ENCODE peak calls at places on chromosomes 2 and 18, in ten cellular contexts. G is GM20000; C is AG04450; S is pancreas; E is PC-3; H is GM13976; T is CD8-positive, alpha-beta T cell; P is HepG2; N is choroid plexus epithelial cell; R is RWPE1. I is an unnamed sample.

GRCh38 chr2:238952261-238952924 is 104.5 kb downstream of the TWIST2 start:
- DNase-seq in G (no peak), C (no peak), S (no peak), E (no peak), H (no peak), T (no peak), P (no peak), N (no peak), R (no peak), I (no peak)

GRCh38 chr18:51668632-51669031 is 471.2 kb upstream of the MEX3C start:
- DNase-seq in G (no peak), C (no peak), S (no peak), E (no peak), H (no peak), T (no peak), P (no peak), N (no peak), R (no peak), I (no peak)

GRCh38 chr2:100818606-100819364 is 1.2 kb upstream of the NPAS2 start:
- DNase-seq in G (no peak), C (peak), S (peak), E (peak), H (peak), T (no peak), P (peak), N (peak), R (peak), I (peak)

GRCh38 chr2:102801858-102802699 is 40.2 kb downstream of the TMEM182 start:
- DNase-seq in G (no peak), C (no peak), S (no peak), E (no peak), H (no peak), T (no peak), P (peak), N (no peak), R (no peak), I (no peak)

GRCh38 chr2:224143521-224143920 is 104.4 kb upstream of the SERPINE2 start:
- DNase-seq in G (no peak), C (no peak), S (no peak), E (no peak), H (no peak), T (no peak), P (no peak), N (no peak), R (no peak), I (no peak)

GRCh38 chr18:64332851-64333250 is 184.0 kb upstream of the LINC00305 start:
- DNase-seq in G (no peak), C (no peak), S (no peak), E (no peak), H (no peak), T (no peak), P (no peak), N (no peak), R (no peak), I (no peak)

GRCh38 chr2:230824406-230824978 is 40.2 kb upstream of the ITM2C start:
- DNase-seq in G (peak), C (peak), S (peak), E (peak), H (peak), T (peak), P (peak), N (peak), R (peak), I (peak)

GRCh38 chr2:188220535-188220934 is 71.1 kb upstream of the GULP1 start:
- DNase-seq in G (no peak), C (no peak), S (no peak), E (no peak), H (no peak), T (no peak), P (no peak), N (no peak), R (no peak), I (no peak)

GRCh38 chr2:157107460-157107859 is 150.0 kb upstream of the GALNT5 start:
- DNase-seq in G (no peak), C (no peak), S (no peak), E (peak), H (no peak), T (no peak), P (no peak), N (no peak), R (no peak), I (no peak)

GRCh38 chr2:180979086-180979934 is 1.1 kb upstream of the UBE2E3 start:
- DNase-seq in G (peak), C (peak), S (no peak), E (peak), H (no peak), T (no peak), P (peak), N (peak), R (no peak), I (no peak)

GRCh38 chr2:102442967-102443828 is 20.2 kb downstream of the IL18RAP start:
- DNase-seq in G (peak), C (no peak), S (no peak), E (peak), H (peak), T (peak), P (peak), N (peak), R (peak), I (peak)

GRCh38 chr2:239961662-239962220 is 63.4 kb downstream of the NDUFA10 start:
- DNase-seq in G (no peak), C (no peak), S (no peak), E (no peak), H (no peak), T (no peak), P (no peak), N (no peak), R (no peak), I (no peak)

GRCh38 chr2:217834744-217835513 is 167.9 kb downstream of the TNS1 start:
- DNase-seq in G (no peak), C (no peak), S (no peak), E (no peak), H (no peak), T (no peak), P (no peak), N (no peak), R (no peak), I (no peak)

GRCh38 chr2:45345331-45346305 is 265.4 kb downstream of the SRBD1 start:
- DNase-seq in G (no peak), C (no peak), S (no peak), E (no peak), H (no peak), T (no peak), P (no peak), N (no peak), R (no peak), I (no peak)

GRCh38 chr2:41710944-41711343 is 336.9 kb upstream of the PKDCC start:
- DNase-seq in G (no peak), C (no peak), S (no peak), E (peak), H (no peak), T (no peak), P (no peak), N (peak), R (peak), I (no peak)

GRCh38 chr2:4883375-4883774 is 808.8 kb upstream of the SOX11 start:
- DNase-seq in G (no peak), C (no peak), S (no peak), E (no peak), H (no peak), T (no peak), P (no peak), N (no peak), R (no peak), I (no peak)
- TF ChIP-seq CTCF in G (no peak), C (no peak), S (no peak), E (no peak), H (no peak), T (no peak), P (no peak), N (no peak), R (no peak), I (no peak)

DNA sequence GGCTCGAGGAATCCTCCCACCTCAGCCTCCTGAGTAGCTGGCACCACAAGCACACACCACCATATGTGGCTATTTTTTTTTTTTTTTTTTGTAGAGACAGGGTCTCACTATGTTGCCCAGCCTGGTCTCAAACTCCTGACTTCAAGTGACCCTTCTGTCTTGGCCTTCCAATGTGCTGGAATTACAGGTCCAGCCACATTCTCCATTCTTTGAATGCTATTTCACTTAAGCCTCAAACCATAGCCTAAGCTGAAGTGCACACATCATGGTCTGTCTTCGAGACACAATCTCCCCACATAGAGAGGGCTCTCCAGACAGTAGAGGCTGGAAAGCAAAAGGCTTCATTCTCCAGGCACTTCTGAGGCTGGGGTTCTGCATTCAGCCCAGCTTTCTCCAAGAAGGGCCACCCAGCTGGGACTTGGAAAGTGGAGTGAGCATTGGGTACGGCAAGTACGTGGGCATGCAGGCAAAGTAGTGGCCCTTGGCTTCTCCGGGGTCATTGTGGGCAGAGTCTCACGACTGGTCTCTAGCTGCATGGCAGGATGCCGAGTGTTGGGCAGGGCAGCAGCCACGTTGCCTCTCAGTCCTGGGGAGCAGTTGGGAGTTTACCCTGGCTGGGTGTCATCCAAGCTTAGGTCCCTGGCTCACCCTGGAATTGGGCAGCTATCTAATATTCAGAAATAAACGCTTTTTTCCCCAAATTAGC is 78.2 kb upstream of the SMAD7 start:
- DNase-seq in G (no peak), C (no peak), S (no peak), E (no peak), H (no peak), T (no peak), P (no peak), N (no peak), R (no peak), I (no peak)
- TF ChIP-seq CTCF in G (no peak), C (no peak), S (no peak), E (no peak), H (no peak), T (no peak), P (no peak), N (no peak), R (no peak), I (no peak)

DNA sequence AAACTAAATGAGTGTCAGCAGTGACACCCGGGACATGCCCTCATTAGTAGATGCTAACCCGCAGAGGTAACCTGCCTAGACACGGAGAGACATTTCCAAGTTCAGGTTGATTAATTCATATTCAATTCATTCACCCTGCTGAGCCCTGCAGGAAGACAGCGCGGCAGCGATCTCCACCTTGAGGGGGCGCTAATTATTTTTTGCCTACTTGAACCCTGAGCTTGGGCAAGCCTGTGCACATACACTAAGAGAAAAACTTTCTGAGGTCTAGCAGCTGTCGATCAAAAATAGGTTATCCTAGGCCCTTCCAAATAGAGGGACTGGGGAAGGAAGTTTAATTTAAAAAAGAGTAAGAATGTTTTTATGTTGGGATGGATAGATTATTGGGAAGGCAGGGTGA is 1.3 kb upstream of the LYPD6 start:
- DNase-seq in G (no peak), C (no peak), S (no peak), E (peak), H (no peak), T (no peak), P (no peak), N (no peak), R (peak), I (peak)
- TF ChIP-seq CTCF in G (no peak), C (peak), S (no peak), E (peak), H (no peak), T (no peak), P (no peak), N (peak), R (no peak), I (peak)

GRCh38 chr2:83823238-83823637 is 635.8 kb downstream of the SUCLG1 start:
- DNase-seq in G (no peak), C (no peak), S (no peak), E (no peak), H (no peak), T (no peak), P (no peak), N (no peak), R (no peak), I (no peak)

GRCh38 chr2:83817511-83817910 is 641.6 kb downstream of the SUCLG1 start:
- DNase-seq in G (no peak), C (no peak), S (no peak), E (peak), H (no peak), T (no peak), P (no peak), N (peak), R (no peak), I (no peak)
- TF ChIP-seq CTCF in G (no peak), C (no peak), S (no peak), E (peak), H (no peak), T (no peak), P (peak), N (no peak), R (no peak), I (no peak)

DNA sequence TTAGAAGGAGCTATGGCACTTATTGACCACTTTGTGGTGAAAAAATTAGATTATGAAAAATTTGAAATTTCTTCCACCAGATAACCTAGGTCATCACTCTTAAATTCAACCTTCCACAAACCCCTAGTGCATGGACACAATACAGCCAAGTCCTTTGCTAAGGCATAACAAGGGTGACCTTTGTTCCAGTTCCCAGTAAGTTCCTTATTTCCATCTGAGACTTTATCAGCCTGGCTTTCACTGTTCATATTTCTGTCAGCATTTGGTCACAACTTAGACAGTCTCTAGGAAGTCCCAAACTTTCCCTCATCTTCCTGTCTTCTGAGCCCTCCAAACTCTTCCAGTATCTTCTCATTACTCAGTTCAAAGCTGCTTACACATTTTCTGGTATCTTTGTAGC is 132.5 kb downstream of the TRABD2A start:
- DNase-seq in G (no peak), C (no peak), S (no peak), E (no peak), H (no peak), T (no peak), P (no peak), N (no peak), R (no peak), I (no peak)
- TF ChIP-seq CTCF in G (no peak), C (no peak), S (no peak), E (no peak), H (no peak), T (no peak), P (no peak), N (no peak), R (no peak), I (no peak)

I was measured in endothelial cell.